ENCODE peak calls at places on chromosomes 3 and 15, in eight cellular contexts. D is activated naive CD4-positive, alpha-beta T cell treated with Interleukin-2 at 50 U/mL for 16 hours; J is GM23248; K is ELR; V is smooth muscle cell of the brain vasculature; H is caudate nucleus; X is nucleus accumbens; M is tibial artery. L is an unnamed sample.

GRCh38 chr3:40096561-40097506 is 212.7 kb upstream of the EIF1B start:
- DNase-seq in V (no peak), H (no peak), X (no peak), K (no peak), D (no peak), J (peak), M (peak), L (peak)

GRCh38 chr3:169094204-169094603 is 569.3 kb downstream of the MECOM start:
- DNase-seq in J (peak), M (no peak), D (no peak), X (no peak), K (no peak), H (no peak), V (no peak), L (no peak)

GRCh38 chr3:170815340-170815739 is 54.7 kb downstream of the RPL22L1 start:
- DNase-seq in J (no peak), V (no peak), X (no peak), H (no peak), D (no peak), K (no peak), M (no peak), L (peak)

GRCh38 chr15:48515497-48515896 is 130.0 kb downstream of the FBN1 start:
- DNase-seq in X (no peak), H (no peak), M (no peak), K (no peak), D (no peak), V (no peak), J (no peak), L (no peak)

GRCh38 chr3:111519193-111519592 is 22.8 kb upstream of the CD96 start:
- DNase-seq in M (no peak), V (no peak), K (no peak), J (no peak), H (no peak), X (no peak), D (no peak), L (no peak)

GRCh38 chr15:32853667-32854066 is 135.9 kb downstream of the GREM1 start:
- DNase-seq in M (no peak), K (no peak), H (no peak), V (no peak), J (no peak), D (no peak), X (no peak), L (no peak)

GRCh38 chr3:117622130-117622841 is 912.7 kb downstream of the TUSC7 start:
- DNase-seq in X (no peak), J (peak), M (no peak), K (peak), D (no peak), H (no peak), V (peak), L (peak)

GRCh38 chr15:90001062-90001682 is at the start of gene ZNF710:
- DNase-seq in J (peak), D (peak), X (peak), H (peak), K (peak), V (no peak), M (peak), L (peak)

GRCh38 chr3:150168694-150169093 is 198.0 kb upstream of the PFN2 start:
- DNase-seq in H (no peak), J (peak), K (peak), V (no peak), X (no peak), D (no peak), M (no peak), L (no peak)

GRCh38 chr3:28726840-28727239 is 378.2 kb upstream of the AZI2 start:
- DNase-seq in J (peak), D (no peak), H (no peak), K (peak), X (no peak), M (peak), V (no peak), L (peak)

GRCh38 chr15:96916750-96917149 is 586.2 kb downstream of the NR2F2 start:
- DNase-seq in D (no peak), V (no peak), M (no peak), H (no peak), K (no peak), X (no peak), J (no peak), L (no peak)

GRCh38 chr3:11438636-11439035 is 166.4 kb downstream of the ATG7 start:
- DNase-seq in H (no peak), M (no peak), J (no peak), X (no peak), D (no peak), V (peak), K (no peak), L (no peak)

L was measured in bronchial epithelial cell.